ENCODE peak calls at places on chromosomes 16 and 17, in four cellular contexts. S is uterus, Y is ascending aorta, I is PC-3. B is an unnamed sample.

GRCh38 chr16:78310990-78311561 is 211.6 kb downstream of the WWOX start:
- DNase-seq in I (no peak), S (no peak), Y (no peak), B (no peak)

GRCh38 chr16:88783391-88784073 is 1.5 kb downstream of the PIEZO1 start:
- DNase-seq in Y (no peak), I (peak; percentile 27), S (peak; percentile 66), B (no peak)

GRCh38 chr17:62720126-62720850 is 87.8 kb downstream of the MARCHF10 start:
- DNase-seq in S (no peak), Y (no peak), I (peak; percentile 64), B (no peak)

GRCh38 chr17:4710693-4711634 is 532 bp downstream of the ARRB2 start:
- DNase-seq in S (no peak), I (no peak), Y (no peak), B (no peak)

GRCh38 chr17:70278846-70279465 is 109.6 kb downstream of the KCNJ2 start:
- DNase-seq in S (no peak), I (no peak), Y (no peak), B (no peak)

GRCh38 chr17:28328325-28328724 is 6.9 kb downstream of the IFT20 start:
- DNase-seq in I (no peak), S (no peak), Y (no peak), B (no peak)

GRCh38 chr16:88064011-88064888 is 113.0 kb downstream of the BANP start:
- DNase-seq in Y (no peak), S (no peak), I (no peak), B (no peak)

GRCh38 chr17:82228278-82228841 is 482 bp upstream of the SLC16A3 start:
- DNase-seq in Y (no peak), S (no peak), I (no peak), B (no peak)

GRCh38 chr16:30875881-30876791 is 17.7 kb downstream of the BCL7C start:
- DNase-seq in I (no peak), S (no peak), Y (no peak), B (no peak)

GRCh38 chr16:85419503-85420408 is 193.4 kb upstream of the GSE1 start:
- DNase-seq in I (no peak), Y (no peak), S (no peak), B (no peak)

GRCh38 chr17:36641877-36642845 is 40.8 kb downstream of the MRM1 start:
- DNase-seq in I (no peak), Y (no peak), S (no peak), B (no peak)

GRCh38 chr17:28118362-28118761 is 75.9 kb downstream of the NLK start:
- DNase-seq in S (no peak), I (no peak), Y (no peak), B (no peak)

GRCh38 chr17:50372708-50373556 is at the start of the genes EME1 and MRPL27:
- DNase-seq in Y (peak; percentile 89), I (peak; percentile 95), S (peak; percentile 79), B (peak; percentile 97)

GRCh38 chr17:20273741-20274500 is 193.4 kb downstream of the LGALS9B start:
- DNase-seq in I (no peak), Y (no peak), S (no peak), B (no peak)

GRCh38 chr17:32627233-32628008 is 140.6 kb downstream of the CDK5R1 start:
- DNase-seq in Y (no peak), I (peak; percentile 7), S (no peak), B (no peak)

GRCh38 chr16:2150418-2151187 is 2.2 kb downstream of the RAB26 start:
- DNase-seq in I (peak; percentile 43), S (no peak), Y (no peak), B (no peak)

GRCh38 chr17:50288306-50288705 is 14.0 kb downstream of the TMEM92 start:
- DNase-seq in I (no peak), Y (no peak), S (no peak), B (no peak)

GRCh38 chr17:41553987-41554680 is 17.7 kb downstream of the KRT9 start:
- DNase-seq in I (no peak), Y (no peak), S (no peak), B (no peak)

GRCh38 chr16:89491238-89491869 is 993 bp upstream of the ANKRD11 start:
- DNase-seq in S (no peak), Y (no peak), I (peak; percentile 3), B (no peak)

GRCh38 chr16:15973460-15973859 is 24.0 kb downstream of the ABCC1 start:
- DNase-seq in I (peak; percentile 14), S (no peak), Y (no peak), B (no peak)

GRCh38 chr17:21098934-21099687 is 27.7 kb upstream of the DHRS7B start:
- DNase-seq in S (peak; percentile 38), Y (peak; percentile 73), I (peak; percentile 95), B (no peak)

GRCh38 chr16:47732122-47732805 is 271.1 kb downstream of the PHKB start:
- DNase-seq in I (peak; percentile 72), Y (no peak), S (no peak), B (peak; percentile 17)

GRCh38 chr17:50027639-50028206 is 28.2 kb upstream of the ITGA3 start:
- DNase-seq in S (peak; percentile 79), I (peak; percentile 100), Y (peak; percentile 96), B (no peak)

GRCh38 chr17:41731836-41732235 is 2.6 kb downstream of the HAP1 start:
- DNase-seq in Y (no peak), S (no peak), I (no peak), B (no peak)

GRCh38 chr17:71409712-71410111 is 711.1 kb upstream of the SOX9 start:
- DNase-seq in Y (no peak), S (no peak), I (peak; percentile 81), B (no peak)

GRCh38 chr17:75773808-75774470 is 8.9 kb upstream of the GALK1 start:
- DNase-seq in I (no peak), Y (peak; percentile 69), S (no peak), B (no peak)

GRCh38 chr17:51435641-51436091 is 175.3 kb downstream of the UTP18 start:
- DNase-seq in S (no peak), Y (no peak), I (peak; percentile 70), B (peak; percentile 75)

GRCh38 chr17:72661093-72661944 is 431.2 kb downstream of the SLC39A11 start:
- DNase-seq in I (peak; percentile 91), S (no peak), Y (no peak), B (no peak)

GRCh38 chr17:80839401-80839800 is 152.2 kb upstream of the CHMP6 start:
- DNase-seq in I (no peak), S (no peak), Y (no peak), B (no peak)
- TF ChIP-seq CTCF in I (no peak), S (no peak), Y (no peak), B (no peak)

GRCh38 chr17:10845388-10845751 is 7.5 kb upstream of the PIRT start:
- DNase-seq in S (no peak), I (no peak), Y (no peak), B (no peak)
- H3K4me3 ChIP-seq in S (no peak overlapping the region), I (peak overlapping the region; percentile 65), Y (peak overlapping the region; percentile 72), B (peak overlapping the region; percentile 57)

DNA sequence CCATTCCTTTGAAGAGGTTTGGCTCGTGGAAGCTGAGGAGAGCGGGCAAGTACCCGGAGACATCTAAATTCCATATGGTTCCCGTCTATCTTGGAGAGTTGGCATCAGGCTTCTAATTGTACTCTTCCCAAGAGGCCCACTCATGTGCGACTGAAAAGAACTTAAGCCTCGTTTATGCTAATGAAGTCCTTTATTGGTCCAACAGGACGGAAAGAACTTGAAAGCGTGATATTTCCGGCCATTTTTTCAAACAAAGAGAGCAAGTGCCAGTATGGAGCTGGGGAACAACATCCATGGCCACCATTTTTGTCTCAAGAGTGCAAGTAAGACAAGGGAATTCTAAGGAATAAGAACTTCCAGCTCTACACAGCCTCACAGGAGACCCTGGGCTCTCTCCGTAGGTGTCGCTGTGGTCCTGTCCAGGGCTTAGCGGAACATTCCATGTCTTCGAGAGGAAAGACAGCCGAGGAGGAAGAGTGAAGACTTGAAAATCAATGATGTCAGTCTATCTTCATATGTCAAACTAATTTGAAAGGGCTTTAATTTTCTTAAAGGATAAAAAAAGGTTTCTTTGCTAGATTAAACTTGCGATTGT is 566.0 kb upstream of the PSMD7 start:
- DNase-seq in Y (no peak), I (no peak), S (no peak), B (peak; percentile 89)
- TF ChIP-seq CTCF in Y (no peak), I (no peak), S (no peak), B (no peak)

GRCh38 chr17:1089915-1090314 is 89.9 kb downstream of the ABR start:
- DNase-seq in S (no peak), I (no peak), Y (peak; percentile 85), B (no peak)

GRCh38 chr17:1091885-1092284 is 87.9 kb downstream of the ABR start:
- DNase-seq in I (no peak), S (no peak), Y (no peak), B (no peak)

GRCh38 chr17:1087381-1088241 is 90.7 kb downstream of the TIMM22 start:
- DNase-seq in Y (peak; percentile 90), S (peak; percentile 77), I (peak; percentile 79), B (no peak)

GRCh38 chr17:1091190-1091534 is 88.6 kb downstream of the ABR start:
- DNase-seq in Y (no peak), I (no peak), S (no peak), B (no peak)

GRCh38 chr17:1090454-1091189 is 89.2 kb downstream of the ABR start:
- DNase-seq in Y (no peak), I (no peak), S (no peak), B (no peak)
- H3K4me3 ChIP-seq in Y (no peak overlapping the region), I (no peak overlapping the region), S (no peak overlapping the region), B (no peak overlapping the region)

GRCh38 chr16:71648921-71649320 is 22.9 kb downstream of the MARVELD3 start:
- DNase-seq in I (peak; percentile 12), Y (no peak), S (no peak), B (no peak)

GRCh38 chr16:71648162-71648561 is 22.2 kb downstream of the MARVELD3 start:
- DNase-seq in Y (no peak), I (no peak), S (no peak), B (no peak)

GRCh38 chr16:71647391-71647790 is 21.4 kb downstream of the MARVELD3 start:
- DNase-seq in Y (no peak), I (no peak), S (no peak), B (no peak)

DNA sequence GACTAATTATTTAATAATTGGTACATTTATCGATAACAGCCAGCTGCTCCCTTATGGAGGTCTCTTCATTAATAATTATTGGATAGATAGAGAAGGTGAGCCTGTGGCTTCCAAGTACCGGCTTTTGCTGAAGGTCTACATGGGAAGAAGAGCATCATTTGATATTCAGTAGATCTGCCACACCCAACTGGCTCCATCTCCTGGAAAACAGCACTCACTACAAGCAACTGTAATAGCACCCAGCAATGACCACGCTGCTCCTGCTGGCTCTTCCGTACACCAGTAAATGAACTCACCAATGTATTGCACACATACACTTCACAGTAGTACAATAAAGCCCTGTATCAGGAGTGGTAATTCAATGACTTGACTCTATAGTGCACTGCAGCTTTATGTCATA is 19.5 kb downstream of the MARVELD3 start:
- DNase-seq in Y (no peak), S (no peak), I (peak; percentile 50), B (no peak)
- TF ChIP-seq CTCF in Y (no peak), S (no peak), I (peak; percentile 58), B (peak; percentile 15)

DNA sequence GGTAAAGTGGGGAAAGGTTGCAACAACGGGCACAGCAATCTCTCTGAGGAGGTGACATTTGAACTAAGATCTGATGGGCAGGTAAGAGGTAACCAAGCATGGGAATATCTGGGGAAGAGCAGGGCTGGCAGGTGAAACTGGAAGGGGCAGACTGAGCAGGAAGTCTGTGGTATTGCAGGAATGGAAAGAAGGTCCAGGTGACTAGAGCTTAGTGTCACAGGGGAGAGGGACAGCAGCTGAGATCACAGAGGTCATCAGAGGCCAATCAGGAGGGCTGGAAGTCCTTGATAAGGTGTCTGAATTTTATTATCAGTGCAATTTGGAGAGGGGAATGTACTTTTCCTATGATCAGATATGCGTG is 73.3 kb upstream of the DHX40 start:
- DNase-seq in Y (no peak), I (peak; percentile 21), S (no peak), B (no peak)
- H3K4me3 ChIP-seq in Y (no peak overlapping the region), I (no peak overlapping the region), S (no peak overlapping the region), B (no peak overlapping the region)

GRCh38 chr16:56401482-56401881 is 23.9 kb downstream of the AMFR start:
- DNase-seq in I (peak; percentile 33), Y (no peak), S (no peak), B (peak; percentile 57)
- TF ChIP-seq CTCF in I (peak; percentile 53), Y (no peak), S (no peak), B (peak; percentile 13)

B was measured in esophagus muscularis mucosa.